ENCODE peak calls at places on chromosomes 7 and 10, in four cellular contexts. One of them, this sample, is unnamed. For H3K4me1, the result is how much of the 10 kb centered on the place peaks cover.

GRCh38 chr7:45026984-45027773 is 27.2 kb downstream of the CCM2 start:
- DNase-seq in A549: no peak
- DNase-seq in uterus: no peak
- DNase-seq in IMR-90: peak
- DNase-seq in this sample: peak

GRCh38 chr10:33008499-33009243 is 50.6 kb upstream of the ITGB1 start:
- DNase-seq in A549: no peak
- DNase-seq in uterus: peak
- DNase-seq in IMR-90: peak
- DNase-seq in this sample: peak

GRCh38 chr10:95831515-95831914 is 75.6 kb downstream of the ENTPD1 start:
- DNase-seq in A549: no peak
- DNase-seq in uterus: no peak
- DNase-seq in IMR-90: no peak
- DNase-seq in this sample: no peak

GRCh38 chr10:114045071-114045737 is 1.5 kb downstream of the ADRB1 start:
- DNase-seq in A549: no peak
- DNase-seq in uterus: no peak
- DNase-seq in IMR-90: no peak
- DNase-seq in this sample: peak

GRCh38 chr7:52114056-52114455 is 797.4 kb upstream of the COBL start:
- DNase-seq in A549: no peak
- DNase-seq in uterus: no peak
- DNase-seq in IMR-90: no peak
- DNase-seq in this sample: no peak

GRCh38 chr10:87966454-87966853 is 103.0 kb downstream of the PTEN start:
- DNase-seq in A549: no peak
- DNase-seq in uterus: no peak
- DNase-seq in IMR-90: no peak
- DNase-seq in this sample: no peak

GRCh38 chr10:76547352-76547972 is 1090.1 kb downstream of the KCNMA1 start:
- DNase-seq in A549: peak
- DNase-seq in uterus: peak
- DNase-seq in IMR-90: peak
- DNase-seq in this sample: peak

GRCh38 chr10:93074137-93074596 is 474 bp downstream of the CYP26A1 start:
- DNase-seq in A549: peak
- DNase-seq in uterus: no peak
- DNase-seq in IMR-90: no peak
- DNase-seq in this sample: no peak

GRCh38 chr10:47367646-47368045 is 16.4 kb downstream of the ZNF488 start:
- DNase-seq in A549: no peak
- DNase-seq in uterus: no peak
- DNase-seq in IMR-90: no peak
- DNase-seq in this sample: no peak

GRCh38 chr10:16843252-16843870 is 26.1 kb upstream of the RSU1 start:
- DNase-seq in A549: peak
- DNase-seq in uterus: no peak
- DNase-seq in IMR-90: peak
- DNase-seq in this sample: peak

GRCh38 chr10:119029613-119030420 is at the start of gene NANOS1:
- DNase-seq in A549: peak
- DNase-seq in uterus: no peak
- DNase-seq in IMR-90: peak
- DNase-seq in this sample: no peak

GRCh38 chr10:117248700-117249465 is 8.0 kb downstream of the SLC18A2 start:
- DNase-seq in A549: no peak
- DNase-seq in uterus: no peak
- DNase-seq in IMR-90: no peak
- DNase-seq in this sample: no peak

GRCh38 chr10:58587676-58588075 is 75.0 kb downstream of the BICC1 start:
- DNase-seq in A549: no peak
- DNase-seq in uterus: no peak
- DNase-seq in IMR-90: no peak
- DNase-seq in this sample: no peak

GRCh38 chr7:47520408-47520807 is 61.5 kb downstream of the TNS3 start:
- DNase-seq in A549: no peak
- DNase-seq in uterus: peak
- DNase-seq in IMR-90: peak
- DNase-seq in this sample: no peak
- H3K4me1 ChIP-seq in A549: half or more
- H3K4me1 ChIP-seq in uterus: under half
- H3K4me1 ChIP-seq in IMR-90: under half
- H3K4me1 ChIP-seq in this sample: under half

DNA sequence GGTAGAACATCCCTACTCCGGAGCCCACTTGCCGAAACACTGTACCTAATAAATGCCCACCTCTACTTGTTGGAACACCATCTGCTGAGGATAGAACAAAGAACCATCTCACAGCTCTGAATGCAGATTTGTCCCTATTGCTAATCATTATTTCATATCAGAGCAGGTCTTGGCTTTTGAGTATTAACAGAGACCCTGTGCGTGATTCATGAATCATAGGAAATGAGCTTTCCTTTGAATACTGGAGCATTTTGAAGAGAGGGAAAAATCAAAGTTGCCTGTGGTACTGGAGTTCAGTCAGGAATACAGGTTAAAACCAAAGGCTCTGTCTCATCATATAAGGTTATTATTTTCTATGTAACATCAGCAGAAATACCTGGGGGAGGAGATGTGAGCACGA is 1132.3 kb downstream of the XPNPEP1 start:
- DNase-seq in A549: no peak
- DNase-seq in uterus: no peak
- DNase-seq in IMR-90: no peak
- DNase-seq in this sample: no peak
- H3K27ac ChIP-seq in A549: no peak
- H3K27ac ChIP-seq in uterus: no peak
- H3K27ac ChIP-seq in IMR-90: no peak
- H3K27ac ChIP-seq in this sample: no peak

GRCh38 chr7:70318511-70318910 is 720.2 kb downstream of the AUTS2 start:
- DNase-seq in A549: no peak
- DNase-seq in uterus: no peak
- DNase-seq in IMR-90: no peak
- DNase-seq in this sample: no peak

GRCh38 chr7:70314221-70314620 is 715.9 kb downstream of the AUTS2 start:
- DNase-seq in A549: no peak
- DNase-seq in uterus: no peak
- DNase-seq in IMR-90: no peak
- DNase-seq in this sample: no peak

GRCh38 chr7:70316745-70317144 is 718.5 kb downstream of the AUTS2 start:
- DNase-seq in A549: no peak
- DNase-seq in uterus: no peak
- DNase-seq in IMR-90: no peak
- DNase-seq in this sample: no peak

GRCh38 chr7:70319057-70319456 is 720.8 kb downstream of the AUTS2 start:
- DNase-seq in A549: no peak
- DNase-seq in uterus: no peak
- DNase-seq in IMR-90: no peak
- DNase-seq in this sample: no peak

GRCh38 chr7:70317356-70317755 is 719.1 kb downstream of the AUTS2 start:
- DNase-seq in A549: no peak
- DNase-seq in uterus: no peak
- DNase-seq in IMR-90: no peak
- DNase-seq in this sample: no peak
- H3K4me1 ChIP-seq in A549: under half
- H3K4me1 ChIP-seq in uterus: under half
- H3K4me1 ChIP-seq in IMR-90: under half
- H3K4me1 ChIP-seq in this sample: under half

GRCh38 chr10:102732661-102733060 is 11.1 kb upstream of the WBP1L start:
- DNase-seq in A549: no peak
- DNase-seq in uterus: no peak
- DNase-seq in IMR-90: no peak
- DNase-seq in this sample: no peak
- H3K27ac ChIP-seq in A549: no peak
- H3K27ac ChIP-seq in uterus: no peak
- H3K27ac ChIP-seq in IMR-90: no peak
- H3K27ac ChIP-seq in this sample: no peak

GRCh38 chr10:75404023-75404334 is 2.4 kb upstream of the ZNF503 start:
- DNase-seq in A549: no peak
- DNase-seq in uterus: no peak
- DNase-seq in IMR-90: no peak
- DNase-seq in this sample: no peak

GRCh38 chr10:75402486-75403143 is 1.1 kb upstream of the ZNF503 start:
- DNase-seq in A549: peak
- DNase-seq in uterus: peak
- DNase-seq in IMR-90: no peak
- DNase-seq in this sample: no peak

GRCh38 chr10:75401569-75402485 is at the start of gene ZNF503:
- DNase-seq in A549: peak
- DNase-seq in uterus: peak
- DNase-seq in IMR-90: peak
- DNase-seq in this sample: peak

GRCh38 chr10:75404335-75405200 is 3.0 kb upstream of the ZNF503 start:
- DNase-seq in A549: no peak
- DNase-seq in uterus: peak
- DNase-seq in IMR-90: no peak
- DNase-seq in this sample: peak

DNA sequence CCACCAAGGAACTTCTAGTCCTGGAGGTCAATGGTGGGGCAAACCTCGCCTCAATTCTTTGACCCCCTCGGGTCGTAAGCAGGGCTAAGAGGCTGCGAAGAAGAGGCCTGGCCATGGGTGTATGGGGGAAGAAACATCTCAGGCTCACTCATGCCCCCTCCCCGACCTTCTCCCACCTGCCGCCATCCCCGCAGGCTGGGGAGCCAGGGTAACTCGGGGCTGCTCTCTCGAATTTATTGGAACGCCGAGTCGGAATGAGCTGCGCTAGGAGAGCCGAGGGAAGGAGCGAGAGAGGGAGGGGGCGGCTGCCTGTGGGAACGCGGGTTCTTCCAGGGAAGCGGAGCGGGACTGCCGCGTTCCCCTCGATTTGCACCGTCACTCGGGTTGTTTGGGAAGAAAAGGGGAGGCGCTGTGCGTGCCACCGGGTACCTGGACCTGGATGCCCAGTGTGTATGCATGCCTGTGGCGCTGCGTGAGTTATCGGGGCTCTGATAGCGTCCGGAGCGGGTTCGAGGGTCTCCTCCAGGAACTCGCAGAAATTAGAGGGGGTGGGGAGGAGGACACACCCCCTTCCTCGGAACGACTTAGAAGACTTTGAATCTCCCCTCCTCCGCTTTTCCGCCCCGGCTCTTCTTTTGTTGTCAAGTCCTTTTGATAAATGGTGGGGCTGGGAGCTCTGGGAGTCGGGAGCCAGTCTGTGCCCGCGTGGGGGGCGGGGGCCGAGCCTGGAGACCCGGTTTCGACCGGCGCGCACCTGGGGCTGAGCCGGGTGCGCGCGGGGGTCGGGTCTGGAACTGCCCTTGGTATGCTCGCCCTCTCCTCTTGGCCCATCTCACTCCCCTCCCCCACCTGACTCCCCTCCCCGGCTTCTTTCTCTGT is 1.8 kb upstream of the ZNF503 start:
- DNase-seq in A549: peak
- DNase-seq in uterus: peak
- DNase-seq in IMR-90: no peak
- DNase-seq in this sample: peak
- H3K4me1 ChIP-seq in A549: under half
- H3K4me1 ChIP-seq in uterus: under half
- H3K4me1 ChIP-seq in IMR-90: under half
- H3K4me1 ChIP-seq in this sample: under half

GRCh38 chr7:73737491-73738219 is 947 bp downstream of the ABHD11 start:
- DNase-seq in A549: no peak
- DNase-seq in uterus: no peak
- DNase-seq in IMR-90: no peak
- DNase-seq in this sample: no peak
- H3K27ac ChIP-seq in A549: peak
- H3K27ac ChIP-seq in uterus: peak
- H3K27ac ChIP-seq in IMR-90: no peak
- H3K27ac ChIP-seq in this sample: peak

GRCh38 chr10:125041856-125042506 is 100.1 kb downstream of the ZRANB1 start:
- DNase-seq in A549: no peak
- DNase-seq in uterus: no peak
- DNase-seq in IMR-90: no peak
- DNase-seq in this sample: no peak
- H3K4me1 ChIP-seq in A549: half or more
- H3K4me1 ChIP-seq in uterus: under half
- H3K4me1 ChIP-seq in IMR-90: under half
- H3K4me1 ChIP-seq in this sample: under half

DNA sequence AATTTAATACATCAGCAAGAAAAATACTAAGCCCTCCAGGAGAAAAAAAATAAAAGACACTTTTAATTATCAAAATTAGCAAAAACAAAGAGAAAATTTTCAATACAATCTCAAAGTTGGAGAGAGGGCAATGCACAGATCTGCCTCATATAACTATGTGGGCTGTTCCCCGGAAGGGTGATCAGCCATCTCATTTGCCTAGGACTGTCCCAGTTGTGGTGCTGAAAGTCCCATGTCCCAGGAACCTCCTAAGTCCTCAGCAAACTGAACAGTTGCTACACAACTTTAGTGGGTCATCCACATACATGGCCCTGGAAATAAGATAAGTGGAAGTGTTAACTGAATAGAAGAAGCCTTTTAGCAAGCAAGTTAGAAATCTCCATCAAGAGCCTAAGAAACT is 14.4 kb downstream of the CFAP70 start:
- DNase-seq in A549: no peak
- DNase-seq in uterus: no peak
- DNase-seq in IMR-90: no peak
- DNase-seq in this sample: no peak
- H3K27ac ChIP-seq in A549: no peak
- H3K27ac ChIP-seq in uterus: no peak
- H3K27ac ChIP-seq in IMR-90: no peak
- H3K27ac ChIP-seq in this sample: no peak